ENCODE peak calls at places on chromosomes 11 and 22, in eight cellular contexts. F is tibial nerve; U is kidney; H is aorta; A is GM23248; L is right atrium auricular region; M is CD8-positive, alpha-beta memory T cell; K is body of pancreas. I is an unnamed sample.

GRCh38 chr11:132576706-132577105 is 955.6 kb downstream of the OPCML start:
- DNase-seq in M (no peak), K (no peak), H (no peak), U (no peak), A (peak; percentile 94), F (no peak), L (no peak), I (no peak)

GRCh38 chr11:9073826-9074225 is 17.6 kb downstream of the SCUBE2 start:
- DNase-seq in M (no peak), H (no peak), F (no peak), K (no peak), L (no peak), U (no peak), A (no peak), I (no peak)

GRCh38 chr22:36385491-36386350 is 2.0 kb downstream of the MYH9 start:
- DNase-seq in L (no peak), H (peak; percentile 88), K (peak; percentile 94), M (peak; percentile 60), U (peak; percentile 85), F (no peak), A (peak; percentile 81), I (no peak)

GRCh38 chr11:36454991-36455611 is 55.0 kb downstream of the TRAF6 start:
- DNase-seq in A (peak; percentile 55), M (no peak), U (no peak), K (no peak), H (no peak), F (no peak), L (no peak), I (no peak)

GRCh38 chr11:92607969-92608711 is 361.3 kb upstream of the MTNR1B start:
- DNase-seq in M (no peak), U (no peak), H (no peak), F (no peak), K (no peak), L (no peak), A (peak; percentile 1), I (no peak)

GRCh38 chr11:130157111-130157510 is 2.5 kb upstream of the ST14 start:
- DNase-seq in A (no peak), U (no peak), L (no peak), M (no peak), K (no peak), F (no peak), H (no peak), I (no peak)

GRCh38 chr22:40196628-40197027 is 18.9 kb downstream of the TNRC6B start:
- DNase-seq in F (no peak), A (peak; percentile 98), K (no peak), H (no peak), M (no peak), U (no peak), L (no peak), I (no peak)

GRCh38 chr11:120956710-120957500 is 67.0 kb upstream of the TBCEL start:
- DNase-seq in U (no peak), M (no peak), K (no peak), F (no peak), A (no peak), H (no peak), L (no peak), I (no peak)

GRCh38 chr11:46337626-46338345 is 9.5 kb upstream of the DGKZ start:
- DNase-seq in H (no peak), K (no peak), L (no peak), F (no peak), U (no peak), M (no peak), A (no peak), I (no peak)

GRCh38 chr22:21759133-21759532 is 23.5 kb upstream of the YPEL1 start:
- DNase-seq in H (peak; percentile 46), A (no peak), M (no peak), U (no peak), K (no peak), F (no peak), L (no peak), I (no peak)
- H3K4me1 ChIP-seq in H (no peaks in the 10 kb centered on the region), A (peaks cover 28% of the 10 kb centered on the region), M (peaks cover 42% of the 10 kb centered on the region), U (no peaks in the 10 kb centered on the region), K (no peaks in the 10 kb centered on the region), F (peaks cover 6% of the 10 kb centered on the region), L (no peaks in the 10 kb centered on the region), I (peaks cover 16% of the 10 kb centered on the region)

GRCh38 chr11:47545298-47545697 is 7.6 kb downstream of the CELF1 start:
- DNase-seq in K (no peak), M (no peak), H (no peak), F (no peak), L (no peak), U (no peak), A (no peak), I (no peak)
- H3K4me1 ChIP-seq in K (peaks cover 42% of the 10 kb centered on the region), M (peaks cover 76% of the 10 kb centered on the region), H (no peaks in the 10 kb centered on the region), F (peaks cover 26% of the 10 kb centered on the region), L (no peaks in the 10 kb centered on the region), U (peaks cover 6% of the 10 kb centered on the region), A (peaks cover 23% of the 10 kb centered on the region), I (peaks cover 62% of the 10 kb centered on the region)

GRCh38 chr11:72042059-72042425 is 38.3 kb downstream of the NUMA1 start:
- DNase-seq in K (no peak), L (no peak), U (no peak), H (no peak), A (no peak), M (no peak), F (no peak), I (no peak)
- H3K4me1 ChIP-seq in K (peaks cover 49% of the 10 kb centered on the region), L (no peaks in the 10 kb centered on the region), U (peaks cover 34% of the 10 kb centered on the region), H (peaks cover 8% of the 10 kb centered on the region), A (peaks cover 40% of the 10 kb centered on the region), M (peaks cover 56% of the 10 kb centered on the region), F (peaks cover 37% of the 10 kb centered on the region), I (peaks cover 47% of the 10 kb centered on the region)

GRCh38 chr11:12238420-12238819 is 128.0 kb downstream of the MICAL2 start:
- DNase-seq in M (no peak), U (no peak), H (no peak), L (no peak), F (no peak), K (no peak), A (peak; percentile 55), I (no peak)
- H3K4me1 ChIP-seq in M (peaks cover 37% of the 10 kb centered on the region), U (no peaks in the 10 kb centered on the region), H (peaks cover 3% of the 10 kb centered on the region), L (no peaks in the 10 kb centered on the region), F (peaks cover 4% of the 10 kb centered on the region), K (peaks cover 54% of the 10 kb centered on the region), A (peaks cover 19% of the 10 kb centered on the region), I (peaks cover 9% of the 10 kb centered on the region)

GRCh38 chr22:38698407-38699094 is 2.2 kb downstream of the JOSD1 start:
- DNase-seq in H (no peak), U (no peak), M (no peak), F (no peak), L (no peak), A (no peak), K (no peak), I (no peak)

GRCh38 chr22:38699784-38700183 is 959 bp downstream of the JOSD1 start:
- DNase-seq in A (peak; percentile 83), M (no peak), F (no peak), H (no peak), K (no peak), U (no peak), L (no peak), I (no peak)

GRCh38 chr22:38700271-38700788 is 413 bp downstream of the JOSD1 start:
- DNase-seq in L (peak; percentile 70), H (peak; percentile 92), K (peak; percentile 67), M (no peak), A (peak; percentile 82), F (no peak), U (peak; percentile 93), I (no peak)

GRCh38 chr22:38699143-38699542 is 1.6 kb downstream of the JOSD1 start:
- DNase-seq in K (no peak), A (peak; percentile 6), F (no peak), L (no peak), U (no peak), M (no peak), H (no peak), I (no peak)

DNA sequence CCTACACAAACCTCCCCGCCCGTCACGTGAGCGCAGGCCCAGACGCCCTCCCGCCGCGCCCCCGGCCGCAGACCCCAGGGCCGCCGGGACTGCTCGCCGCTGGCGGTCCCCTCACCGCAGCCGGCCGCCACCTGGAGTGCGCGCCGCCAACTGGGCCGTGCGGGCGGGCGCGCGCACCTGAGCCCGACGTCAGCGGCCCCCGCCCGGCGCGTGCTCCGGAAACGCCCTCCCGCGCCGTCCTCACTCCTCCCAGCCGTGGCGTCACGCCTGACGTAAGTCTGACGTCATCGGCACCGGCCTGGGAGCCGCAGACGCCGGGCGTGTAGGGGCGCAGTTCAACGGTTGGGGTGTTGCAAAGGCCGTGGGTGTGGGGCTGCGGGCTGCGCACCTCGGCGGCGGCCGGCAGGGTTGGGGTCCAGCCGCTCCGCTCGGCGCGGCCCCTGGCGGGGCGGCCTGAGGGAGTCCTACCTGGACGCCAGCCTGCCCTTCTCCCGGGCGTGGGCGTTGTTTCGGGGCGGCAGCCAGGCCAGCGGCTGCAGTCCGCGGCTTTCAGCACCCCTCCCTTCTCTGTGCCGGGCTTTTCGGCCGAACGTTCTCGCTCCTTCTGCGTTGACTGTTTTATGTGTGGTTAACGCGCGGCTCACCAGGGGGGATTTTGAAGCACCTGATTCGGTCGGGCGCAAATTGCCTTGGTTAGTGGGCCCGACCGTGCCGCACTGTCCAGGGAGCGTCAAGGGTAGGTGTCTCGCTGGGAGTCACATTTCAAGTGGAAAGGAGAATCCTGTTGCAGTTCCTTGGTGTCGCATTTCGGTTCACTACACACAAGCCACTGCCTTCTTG is at the start of gene JOSD1:
- DNase-seq in A (peak; percentile 96), U (peak; percentile 98), L (peak; percentile 96), F (peak; percentile 96), K (peak; percentile 96), H (peak; percentile 99), M (peak; percentile 98), I (no peak)
- H3K4me1 ChIP-seq in A (peaks cover 42% of the 10 kb centered on the region), U (peaks cover 25% of the 10 kb centered on the region), L (no peaks in the 10 kb centered on the region), F (peaks cover 41% of the 10 kb centered on the region), K (peaks cover 54% of the 10 kb centered on the region), H (peaks cover 2% of the 10 kb centered on the region), M (peaks cover 59% of the 10 kb centered on the region), I (peaks cover 50% of the 10 kb centered on the region)

DNA sequence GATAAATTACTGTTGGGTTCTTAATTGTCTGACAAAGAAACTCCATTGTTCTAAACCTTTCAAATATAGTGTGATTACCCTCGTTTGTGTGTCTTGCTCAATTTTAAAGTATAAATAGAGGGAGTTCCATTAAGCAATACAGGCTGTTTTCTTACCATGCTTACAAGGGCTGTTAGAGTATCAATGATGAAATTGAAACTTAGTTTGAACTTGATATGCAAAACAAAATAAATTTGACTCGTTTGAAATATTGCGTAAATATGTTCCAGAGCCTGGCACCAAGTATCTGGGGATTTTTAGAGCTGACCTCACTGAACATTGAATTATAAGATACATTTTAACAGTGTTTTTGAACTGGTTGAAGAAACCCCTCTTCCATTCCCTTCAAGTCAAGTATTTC is 31.7 kb downstream of the TEAD1 start:
- DNase-seq in U (no peak), M (no peak), K (no peak), A (no peak), H (no peak), F (no peak), L (no peak), I (no peak)
- H3K4me1 ChIP-seq in U (peaks cover 15% of the 10 kb centered on the region), M (no peaks in the 10 kb centered on the region), K (peaks cover 30% of the 10 kb centered on the region), A (peaks cover 15% of the 10 kb centered on the region), H (peaks cover under 1% of the 10 kb centered on the region), F (peaks cover 12% of the 10 kb centered on the region), L (no peaks in the 10 kb centered on the region), I (peaks cover 33% of the 10 kb centered on the region)

I was measured in vagina.